ENCODE peak calls at places on chromosomes 2 and 18, in seven cellular contexts. B is cardiac muscle cell; X is lower lobe of right lung; Q is left lung; N is adrenal gland; L is CD8-positive, alpha-beta T cell; G is fibroblast of lung. A is an unnamed sample.

GRCh38 chr18:7388752-7389151 is 157.9 kb downstream of the LRRC30 start:
- DNase-seq in Q (no peak), N (no peak), B (no peak), X (no peak), L (no peak), G (no peak), A (no peak)

GRCh38 chr2:146806295-146807005 is 1038.4 kb upstream of the ACVR2A start:
- DNase-seq in N (no peak), L (no peak), Q (no peak), B (no peak), G (peak; percentile 71), X (no peak), A (no peak)

GRCh38 chr18:50069422-50069821 is 125.5 kb downstream of the MYO5B start:
- DNase-seq in L (no peak), Q (no peak), B (no peak), X (no peak), G (no peak), N (no peak), A (no peak)

GRCh38 chr2:201881382-201881720 is 75.0 kb downstream of the CDK15 start:
- DNase-seq in G (no peak), L (no peak), Q (no peak), X (no peak), N (no peak), B (no peak), A (no peak)

GRCh38 chr2:42824454-42824807 is 32.0 kb upstream of the HAAO start:
- DNase-seq in Q (no peak), G (no peak), N (no peak), X (no peak), B (no peak), L (no peak), A (no peak)

GRCh38 chr2:138787053-138787666 is 7.0 kb upstream of the NXPH2 start:
- DNase-seq in Q (no peak), B (peak; percentile 54), L (no peak), G (peak; percentile 59), X (no peak), N (no peak), A (no peak)

GRCh38 chr2:121002597-121002996 is 266.9 kb downstream of the GLI2 start:
- DNase-seq in Q (no peak), L (no peak), N (no peak), B (no peak), X (no peak), G (no peak), A (no peak)

GRCh38 chr18:463442-464310 is 36.8 kb downstream of the COLEC12 start:
- DNase-seq in L (no peak), N (no peak), G (no peak), B (peak; percentile 52), X (peak; percentile 69), Q (peak; percentile 63), A (no peak)

GRCh38 chr2:230254152-230254881 is 28.8 kb downstream of the SP140 start:
- DNase-seq in G (no peak), Q (no peak), L (peak; percentile 25), N (no peak), X (no peak), B (no peak), A (no peak)

GRCh38 chr2:229752970-229753729 is 38.8 kb upstream of the DNER start:
- DNase-seq in X (no peak), L (no peak), B (no peak), N (no peak), Q (no peak), G (no peak), A (no peak)

GRCh38 chr2:219433666-219434467 is 776 bp upstream of the SPEG start:
- DNase-seq in Q (no peak), N (no peak), G (peak; percentile 72), L (no peak), B (peak; percentile 73), X (no peak), A (no peak)

GRCh38 chr2:1594281-1595171 is 149.8 kb downstream of the PXDN start:
- DNase-seq in X (peak; percentile 33), Q (no peak), G (no peak), L (no peak), B (no peak), N (no peak), A (peak; percentile 38)

GRCh38 chr2:36800381-36800780 is 103.9 kb downstream of the VIT start:
- DNase-seq in L (peak; percentile 44), G (no peak), X (no peak), Q (no peak), N (no peak), B (no peak), A (no peak)

GRCh38 chr18:12008842-12009580 is 27.7 kb downstream of the IMPA2 start:
- DNase-seq in Q (no peak), X (no peak), N (no peak), G (no peak), B (no peak), L (no peak), A (no peak)
- H3K4me1 ChIP-seq in Q (peaks cover 26% of the 10 kb centered on the region), X (peaks cover 32% of the 10 kb centered on the region), N (peaks cover 7% of the 10 kb centered on the region), G (no peaks in the 10 kb centered on the region), B (peaks cover 8% of the 10 kb centered on the region), L (no peaks in the 10 kb centered on the region), A (peaks cover 12% of the 10 kb centered on the region)

GRCh38 chr2:173984866-173985588 is 19.9 kb upstream of the SP3 start:
- DNase-seq in Q (no peak), X (no peak), G (no peak), L (no peak), B (no peak), N (no peak), A (no peak)
- H3K4me3 ChIP-seq in Q (no peak overlapping the region), X (no peak overlapping the region), G (no peak overlapping the region), L (no peak overlapping the region), B (no peak overlapping the region), N (no peak overlapping the region), A (no peak overlapping the region)

GRCh38 chr2:162579986-162580385 is 236.1 kb downstream of the GCA start:
- DNase-seq in G (no peak), B (peak; percentile 40), Q (no peak), N (no peak), X (no peak), L (no peak), A (no peak)

GRCh38 chr2:162586311-162586710 is 242.4 kb downstream of the GCA start:
- DNase-seq in B (no peak), G (no peak), L (no peak), Q (no peak), X (no peak), N (no peak), A (no peak)

GRCh38 chr2:162582357-162582798 is 238.4 kb downstream of the GCA start:
- DNase-seq in Q (no peak), N (peak; percentile 61), X (no peak), G (no peak), B (no peak), L (no peak), A (no peak)

GRCh38 chr2:162579169-162579568 is 235.2 kb downstream of the GCA start:
- DNase-seq in N (no peak), Q (no peak), X (no peak), B (no peak), G (no peak), L (no peak), A (no peak)

GRCh38 chr2:162581931-162582330 is 238.0 kb downstream of the GCA start:
- DNase-seq in B (no peak), N (no peak), L (no peak), Q (no peak), X (no peak), G (no peak), A (no peak)
- H3K4me1 ChIP-seq in B (peaks cover 25% of the 10 kb centered on the region), N (peaks cover 12% of the 10 kb centered on the region), L (no peaks in the 10 kb centered on the region), Q (no peaks in the 10 kb centered on the region), X (no peaks in the 10 kb centered on the region), G (no peaks in the 10 kb centered on the region), A (no peaks in the 10 kb centered on the region)

GRCh38 chr2:84880645-84881521 is at the start of gene TRABD2A:
- DNase-seq in B (peak; percentile 25), N (no peak), L (peak; percentile 67), G (peak; percentile 86), Q (no peak), X (peak; percentile 69), A (no peak)

GRCh38 chr2:84880395-84880644 is 564 bp downstream of the TRABD2A start:
- DNase-seq in Q (no peak), N (no peak), X (no peak), G (no peak), L (no peak), B (no peak), A (no peak)

GRCh38 chr2:84879595-84880394 is 1.1 kb downstream of the TRABD2A start:
- DNase-seq in G (no peak), N (no peak), B (no peak), X (no peak), L (no peak), Q (no peak), A (no peak)

GRCh38 chr2:84878459-84878858 is 2.4 kb downstream of the TRABD2A start:
- DNase-seq in G (no peak), Q (no peak), N (no peak), B (no peak), L (no peak), X (no peak), A (no peak)

GRCh38 chr2:84878896-84879594 is 1.8 kb downstream of the TRABD2A start:
- DNase-seq in N (no peak), G (no peak), L (no peak), Q (no peak), B (no peak), X (no peak), A (no peak)
- H3K4me3 ChIP-seq in N (no peak overlapping the region), G (peak overlapping the region; percentile 30), L (peak overlapping the region; percentile 80), Q (no peak overlapping the region), B (no peak overlapping the region), X (peak overlapping the region; percentile 64), A (no peak overlapping the region)

GRCh38 chr2:96148410-96149217 is 3.4 kb upstream of the DUSP2 start:
- DNase-seq in X (peak; percentile 81), L (peak; percentile 100), G (peak; percentile 90), Q (peak; percentile 91), B (peak; percentile 47), N (peak; percentile 63), A (peak; percentile 85)
- H3K4me1 ChIP-seq in X (peaks cover 37% of the 10 kb centered on the region), L (peaks cover 70% of the 10 kb centered on the region), G (peaks cover 4% of the 10 kb centered on the region), Q (peaks cover 49% of the 10 kb centered on the region), B (peaks cover 14% of the 10 kb centered on the region), N (peaks cover 16% of the 10 kb centered on the region), A (no peaks in the 10 kb centered on the region)

DNA sequence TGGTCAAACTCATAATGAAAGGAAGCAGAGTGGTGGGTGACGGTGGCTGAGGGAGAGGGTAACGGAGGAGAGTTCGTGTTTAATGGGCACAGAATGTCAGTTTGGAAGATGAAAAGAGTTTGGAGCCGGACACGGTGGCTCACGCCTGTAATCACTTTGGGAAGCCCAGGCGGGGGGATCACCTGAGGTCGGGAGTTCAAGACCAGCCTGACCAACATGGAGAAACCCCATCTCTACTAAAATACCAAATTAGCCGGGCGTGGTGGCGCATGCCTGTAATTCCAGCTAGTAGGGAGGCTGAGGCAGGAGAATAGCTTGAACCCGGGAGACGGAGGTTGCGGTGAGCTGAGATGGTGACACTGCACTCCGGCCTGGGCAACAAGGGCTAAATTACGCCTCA is 1.3 kb downstream of the MCM6 start:
- DNase-seq in Q (no peak), L (no peak), X (no peak), B (no peak), G (no peak), N (no peak), A (no peak)
- H3K4me3 ChIP-seq in Q (peak overlapping the region; percentile 90), L (peak overlapping the region; percentile 82), X (peak overlapping the region; percentile 82), B (peak overlapping the region; percentile 79), G (peak overlapping the region; percentile 85), N (no peak overlapping the region), A (peak overlapping the region; percentile 58)